ENCODE peak calls at places on chromosomes 5 and 9, in seven cellular contexts. One of them, this sample, is unnamed.
A peak's percentile ranks its signal among the peaks of the same experiment; 100 is the strongest.

GRCh38 chr9:127163409-127163808 is 41.0 kb upstream of the ANGPTL2 start:
- DNase-seq in ovary: peak; percentile 5
- DNase-seq in BE2C: no peak
- DNase-seq in keratinocyte: no peak
- DNase-seq in CD8-positive, alpha-beta T cell: no peak
- DNase-seq in MM.1S: peak; percentile 79
- DNase-seq in A673: peak; percentile 77
- DNase-seq in this sample: no peak

GRCh38 chr9:110782701-110783100 is 114.1 kb downstream of the MUSK start:
- DNase-seq in CD8-positive, alpha-beta T cell: no peak
- DNase-seq in MM.1S: no peak
- DNase-seq in BE2C: peak; percentile 13
- DNase-seq in keratinocyte: no peak
- DNase-seq in A673: no peak
- DNase-seq in ovary: no peak
- DNase-seq in this sample: no peak

GRCh38 chr9:129027685-129028191 is 393 bp downstream of the SH3GLB2 start:
- DNase-seq in BE2C: no peak
- DNase-seq in CD8-positive, alpha-beta T cell: peak; percentile 67
- DNase-seq in A673: no peak
- DNase-seq in MM.1S: peak; percentile 70
- DNase-seq in ovary: peak; percentile 74
- DNase-seq in keratinocyte: no peak
- DNase-seq in this sample: no peak

GRCh38 chr9:103700558-103700957 is 393.6 kb upstream of the SMC2 start:
- DNase-seq in keratinocyte: no peak
- DNase-seq in A673: no peak
- DNase-seq in BE2C: no peak
- DNase-seq in MM.1S: no peak
- DNase-seq in ovary: no peak
- DNase-seq in CD8-positive, alpha-beta T cell: no peak
- DNase-seq in this sample: no peak

GRCh38 chr5:148912714-148913398 is 86.4 kb downstream of the ADRB2 start:
- DNase-seq in BE2C: no peak
- DNase-seq in A673: peak; percentile 9
- DNase-seq in MM.1S: no peak
- DNase-seq in keratinocyte: peak; percentile 95
- DNase-seq in CD8-positive, alpha-beta T cell: no peak
- DNase-seq in ovary: no peak
- DNase-seq in this sample: peak; percentile 66

GRCh38 chr9:90942555-90942954 is 140.9 kb downstream of the SYK start:
- DNase-seq in BE2C: no peak
- DNase-seq in keratinocyte: peak; percentile 90
- DNase-seq in MM.1S: peak; percentile 99
- DNase-seq in A673: no peak
- DNase-seq in ovary: no peak
- DNase-seq in CD8-positive, alpha-beta T cell: no peak
- DNase-seq in this sample: no peak

GRCh38 chr5:151451626-151452520 is 4.5 kb downstream of the SLC36A1 start:
- DNase-seq in keratinocyte: no peak
- DNase-seq in ovary: no peak
- DNase-seq in CD8-positive, alpha-beta T cell: no peak
- DNase-seq in BE2C: no peak
- DNase-seq in A673: no peak
- DNase-seq in MM.1S: no peak
- DNase-seq in this sample: peak; percentile 33

GRCh38 chr9:134522502-134522848 is 119.1 kb upstream of the COL5A1 start:
- DNase-seq in MM.1S: no peak
- DNase-seq in keratinocyte: no peak
- DNase-seq in BE2C: no peak
- DNase-seq in CD8-positive, alpha-beta T cell: no peak
- DNase-seq in ovary: no peak
- DNase-seq in A673: no peak
- DNase-seq in this sample: peak; percentile 47

GRCh38 chr9:5113523-5113922 is 71.9 kb downstream of the INSL6 start:
- DNase-seq in A673: no peak
- DNase-seq in keratinocyte: no peak
- DNase-seq in BE2C: no peak
- DNase-seq in MM.1S: no peak
- DNase-seq in CD8-positive, alpha-beta T cell: no peak
- DNase-seq in ovary: no peak
- DNase-seq in this sample: peak; percentile 7

GRCh38 chr5:95861221-95861857 is 38.8 kb upstream of the GLRX start:
- DNase-seq in CD8-positive, alpha-beta T cell: no peak
- DNase-seq in BE2C: no peak
- DNase-seq in MM.1S: no peak
- DNase-seq in ovary: peak; percentile 60
- DNase-seq in A673: peak; percentile 59
- DNase-seq in keratinocyte: no peak
- DNase-seq in this sample: no peak

GRCh38 chr5:147554285-147554817 is 44.5 kb upstream of the DPYSL3 start:
- DNase-seq in ovary: no peak
- DNase-seq in MM.1S: no peak
- DNase-seq in BE2C: peak; percentile 29
- DNase-seq in keratinocyte: no peak
- DNase-seq in A673: no peak
- DNase-seq in CD8-positive, alpha-beta T cell: no peak
- DNase-seq in this sample: no peak

GRCh38 chr5:83118471-83118870 is 41.1 kb downstream of the XRCC4 start:
- DNase-seq in MM.1S: no peak
- DNase-seq in keratinocyte: no peak
- DNase-seq in ovary: no peak
- DNase-seq in A673: no peak
- DNase-seq in BE2C: no peak
- DNase-seq in CD8-positive, alpha-beta T cell: no peak
- DNase-seq in this sample: no peak

GRCh38 chr9:136946228-136946892 is 1.3 kb downstream of the C8G start:
- DNase-seq in ovary: no peak
- DNase-seq in MM.1S: no peak
- DNase-seq in A673: no peak
- DNase-seq in keratinocyte: no peak
- DNase-seq in CD8-positive, alpha-beta T cell: no peak
- DNase-seq in BE2C: peak; percentile 16
- DNase-seq in this sample: no peak

GRCh38 chr5:110270-110888 is 18.4 kb downstream of the PLEKHG4B start:
- DNase-seq in A673: no peak
- DNase-seq in CD8-positive, alpha-beta T cell: no peak
- DNase-seq in MM.1S: no peak
- DNase-seq in BE2C: no peak
- DNase-seq in ovary: no peak
- DNase-seq in keratinocyte: no peak
- DNase-seq in this sample: no peak

GRCh38 chr5:54646285-54647101 is 128.9 kb downstream of the SNX18 start:
- DNase-seq in ovary: peak; percentile 87
- DNase-seq in CD8-positive, alpha-beta T cell: peak; percentile 53
- DNase-seq in MM.1S: peak; percentile 95
- DNase-seq in A673: peak; percentile 96
- DNase-seq in BE2C: no peak
- DNase-seq in keratinocyte: no peak
- DNase-seq in this sample: peak; percentile 55

GRCh38 chr5:37619353-37619752 is 220.5 kb downstream of the GDNF start:
- DNase-seq in ovary: no peak
- DNase-seq in BE2C: no peak
- DNase-seq in keratinocyte: no peak
- DNase-seq in MM.1S: no peak
- DNase-seq in A673: no peak
- DNase-seq in CD8-positive, alpha-beta T cell: no peak
- DNase-seq in this sample: no peak

GRCh38 chr9:105063665-105064247 is 135.8 kb upstream of the ABCA1 start:
- DNase-seq in CD8-positive, alpha-beta T cell: no peak
- DNase-seq in ovary: peak; percentile 48
- DNase-seq in A673: no peak
- DNase-seq in BE2C: no peak
- DNase-seq in MM.1S: no peak
- DNase-seq in keratinocyte: no peak
- DNase-seq in this sample: no peak

GRCh38 chr9:105065119-105066088 is 137.4 kb upstream of the ABCA1 start:
- DNase-seq in ovary: no peak
- DNase-seq in A673: no peak
- DNase-seq in BE2C: no peak
- DNase-seq in CD8-positive, alpha-beta T cell: no peak
- DNase-seq in MM.1S: no peak
- DNase-seq in keratinocyte: no peak
- DNase-seq in this sample: no peak

GRCh38 chr9:105062222-105062850 is 134.4 kb upstream of the ABCA1 start:
- DNase-seq in keratinocyte: no peak
- DNase-seq in A673: no peak
- DNase-seq in ovary: no peak
- DNase-seq in BE2C: no peak
- DNase-seq in MM.1S: no peak
- DNase-seq in CD8-positive, alpha-beta T cell: no peak
- DNase-seq in this sample: no peak

GRCh38 chr9:105066265-105066865 is 138.4 kb upstream of the ABCA1 start:
- DNase-seq in keratinocyte: no peak
- DNase-seq in BE2C: no peak
- DNase-seq in MM.1S: no peak
- DNase-seq in CD8-positive, alpha-beta T cell: no peak
- DNase-seq in A673: no peak
- DNase-seq in ovary: no peak
- DNase-seq in this sample: no peak

DNA sequence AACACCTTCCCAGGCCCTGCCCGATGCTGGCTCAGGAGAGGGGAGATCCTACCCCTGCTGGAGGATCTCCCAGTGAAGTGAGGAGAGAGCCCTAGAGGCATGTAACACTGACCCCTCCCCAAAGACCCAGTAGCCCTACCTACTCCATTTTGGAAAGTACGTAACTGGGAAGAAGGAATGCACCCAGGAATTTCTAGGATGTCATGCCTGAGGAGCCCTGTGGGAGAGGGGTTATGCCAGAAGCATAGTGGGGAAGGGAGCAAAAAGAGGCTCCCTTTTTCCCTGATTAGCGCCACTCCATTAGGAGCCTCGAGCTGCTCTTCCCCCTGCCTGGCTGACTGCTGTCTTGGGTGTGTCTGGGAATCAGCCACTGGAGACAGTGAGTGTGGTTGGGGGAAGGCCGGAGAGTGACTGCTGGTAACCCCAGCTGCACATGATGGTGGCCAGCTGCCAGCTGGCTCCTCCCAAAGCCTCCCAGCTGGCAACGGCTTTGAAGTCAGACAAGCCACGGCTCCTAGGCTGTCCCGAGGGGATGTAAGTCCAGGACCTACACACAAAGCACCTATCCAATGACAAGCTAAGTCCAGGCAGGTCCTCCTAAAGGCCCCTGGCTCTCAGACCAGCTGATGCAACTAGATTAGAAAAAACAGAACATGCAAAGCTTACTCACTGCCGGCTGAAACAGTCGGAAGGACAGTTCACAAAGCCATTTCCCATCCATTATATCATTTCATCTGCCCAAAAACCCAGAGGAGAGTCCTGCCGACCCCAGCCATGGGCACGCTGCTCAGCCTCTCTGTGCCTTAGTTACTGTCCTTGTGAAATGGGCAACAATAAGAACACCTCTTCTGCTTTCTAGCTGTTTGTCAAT is 136.5 kb upstream of the ABCA1 start:
- DNase-seq in MM.1S: no peak
- DNase-seq in A673: peak; percentile 55
- DNase-seq in BE2C: peak; percentile 97
- DNase-seq in CD8-positive, alpha-beta T cell: no peak
- DNase-seq in keratinocyte: peak; percentile 93
- DNase-seq in ovary: peak; percentile 92
- DNase-seq in this sample: peak; percentile 32
- H3K4me3 ChIP-seq in MM.1S: no peak overlapping the region
- H3K4me3 ChIP-seq in A673: no peak overlapping the region
- H3K4me3 ChIP-seq in BE2C: peak overlapping the region; percentile 9
- H3K4me3 ChIP-seq in CD8-positive, alpha-beta T cell: no peak overlapping the region
- H3K4me3 ChIP-seq in keratinocyte: peak overlapping the region; percentile 26
- H3K4me3 ChIP-seq in ovary: no peak overlapping the region
- H3K4me3 ChIP-seq in this sample: no peak overlapping the region

GRCh38 chr9:21558079-21558478 is 76.0 kb upstream of the IFNE start:
- DNase-seq in A673: no peak
- DNase-seq in CD8-positive, alpha-beta T cell: no peak
- DNase-seq in keratinocyte: no peak
- DNase-seq in BE2C: no peak
- DNase-seq in ovary: no peak
- DNase-seq in MM.1S: no peak
- DNase-seq in this sample: no peak
- H3K27me3 ChIP-seq in A673: peaks cover 86% of the 10 kb centered on the region
- H3K27me3 ChIP-seq in CD8-positive, alpha-beta T cell: no peaks in the 10 kb centered on the region
- H3K27me3 ChIP-seq in keratinocyte: no peaks in the 10 kb centered on the region
- H3K27me3 ChIP-seq in BE2C: peaks cover 66% of the 10 kb centered on the region
- H3K27me3 ChIP-seq in ovary: peaks cover 3% of the 10 kb centered on the region
- H3K27me3 ChIP-seq in MM.1S: no peaks in the 10 kb centered on the region
- H3K27me3 ChIP-seq in this sample: peaks cover 6% of the 10 kb centered on the region

DNA sequence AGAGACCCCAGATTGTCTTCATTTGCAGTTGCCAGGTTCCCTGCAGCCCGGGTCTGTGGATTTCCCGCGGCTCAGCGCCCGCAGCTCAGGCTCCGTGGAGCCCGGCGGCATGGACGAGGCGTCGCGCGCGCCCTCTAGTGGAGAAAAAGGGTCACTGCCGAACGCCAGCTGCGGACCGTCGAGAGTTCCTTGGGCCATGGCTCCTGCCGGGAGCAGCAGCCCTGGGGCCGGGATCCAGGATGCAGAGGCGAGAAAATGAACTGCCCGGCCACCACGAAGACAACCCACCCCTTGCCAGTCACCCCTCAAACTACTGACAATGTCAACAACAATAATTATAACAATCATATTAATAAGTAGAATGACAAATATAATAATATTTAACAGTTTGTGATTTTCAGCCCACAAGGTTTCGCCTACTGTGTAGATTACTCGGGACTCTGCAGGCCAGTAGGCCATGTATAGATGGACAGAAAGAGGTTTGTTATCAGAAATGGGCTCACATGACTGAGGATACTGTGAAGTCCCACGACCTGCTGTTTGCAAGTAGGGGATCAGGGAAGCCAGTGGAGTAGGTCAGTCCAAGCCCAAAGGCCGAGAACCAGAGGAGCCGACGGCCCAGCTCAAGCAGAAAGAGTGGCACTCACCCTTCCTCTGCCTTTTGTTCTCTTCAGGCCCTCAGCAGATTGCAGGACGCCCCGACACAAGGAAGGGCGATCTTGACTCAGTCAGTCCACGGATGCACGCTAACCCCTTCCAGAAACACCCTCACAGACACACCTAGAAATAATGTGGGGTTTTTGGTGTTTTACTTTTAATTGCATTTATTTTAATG is 43.1 kb downstream of the BOD1 start:
- DNase-seq in CD8-positive, alpha-beta T cell: peak; percentile 51
- DNase-seq in keratinocyte: no peak
- DNase-seq in BE2C: peak; percentile 77
- DNase-seq in MM.1S: peak; percentile 58
- DNase-seq in ovary: peak; percentile 60
- DNase-seq in A673: peak; percentile 65
- DNase-seq in this sample: peak; percentile 95
- H3K4me3 ChIP-seq in CD8-positive, alpha-beta T cell: no peak overlapping the region
- H3K4me3 ChIP-seq in keratinocyte: no peak overlapping the region
- H3K4me3 ChIP-seq in BE2C: no peak overlapping the region
- H3K4me3 ChIP-seq in MM.1S: peak overlapping the region; percentile 25
- H3K4me3 ChIP-seq in ovary: no peak overlapping the region
- H3K4me3 ChIP-seq in A673: no peak overlapping the region
- H3K4me3 ChIP-seq in this sample: no peak overlapping the region

GRCh38 chr9:126155756-126156664 is 170.6 kb upstream of the MVB12B start:
- DNase-seq in ovary: no peak
- DNase-seq in A673: no peak
- DNase-seq in MM.1S: no peak
- DNase-seq in BE2C: no peak
- DNase-seq in keratinocyte: no peak
- DNase-seq in CD8-positive, alpha-beta T cell: no peak
- DNase-seq in this sample: peak; percentile 5
- H3K27me3 ChIP-seq in ovary: no peaks in the 10 kb centered on the region
- H3K27me3 ChIP-seq in A673: peaks cover 43% of the 10 kb centered on the region
- H3K27me3 ChIP-seq in MM.1S: peaks cover 23% of the 10 kb centered on the region
- H3K27me3 ChIP-seq in BE2C: no peaks in the 10 kb centered on the region
- H3K27me3 ChIP-seq in keratinocyte: peaks cover 14% of the 10 kb centered on the region
- H3K27me3 ChIP-seq in CD8-positive, alpha-beta T cell: no peaks in the 10 kb centered on the region
- H3K27me3 ChIP-seq in this sample: no peaks in the 10 kb centered on the region